ENCODE peak calls at places on chromosomes 12 and 14, in ten cellular contexts. One of them, this sample, is unnamed.

GRCh38 chr14:73258845-73259611 is 21.7 kb downstream of the PAPLN start:
- DNase-seq in NCI-H1436 treated with DMSO at 0.1 percent for 48 hours: no peak
- DNase-seq in suprapubic skin: peak
- DNase-seq in T-helper 9 cell: no peak
- DNase-seq in kidney epithelial cell: no peak
- DNase-seq in activated B cell treated with CpG ODN at 0.5 μM for 24 hours: peak
- DNase-seq in Calu3: no peak
- DNase-seq in stomach: no peak
- DNase-seq in M059J: no peak
- DNase-seq in Ammon's horn: no peak
- DNase-seq in this sample: no peak

GRCh38 chr12:115752151-115752550 is 525.3 kb downstream of the MED13L start:
- DNase-seq in M059J: peak
- DNase-seq in Ammon's horn: no peak
- DNase-seq in T-helper 9 cell: no peak
- DNase-seq in activated B cell treated with CpG ODN at 0.5 μM for 24 hours: no peak
- DNase-seq in NCI-H1436 treated with DMSO at 0.1 percent for 48 hours: no peak
- DNase-seq in suprapubic skin: no peak
- DNase-seq in stomach: no peak
- DNase-seq in Calu3: no peak
- DNase-seq in kidney epithelial cell: no peak
- DNase-seq in this sample: no peak

GRCh38 chr14:104971447-104972240 is 6.5 kb downstream of the AHNAK2 start:
- DNase-seq in T-helper 9 cell: no peak
- DNase-seq in Calu3: no peak
- DNase-seq in M059J: no peak
- DNase-seq in stomach: no peak
- DNase-seq in Ammon's horn: no peak
- DNase-seq in NCI-H1436 treated with DMSO at 0.1 percent for 48 hours: no peak
- DNase-seq in kidney epithelial cell: no peak
- DNase-seq in activated B cell treated with CpG ODN at 0.5 μM for 24 hours: no peak
- DNase-seq in suprapubic skin: peak
- DNase-seq in this sample: no peak

GRCh38 chr12:5506821-5507231 is 74.9 kb downstream of the NTF3 start:
- DNase-seq in Calu3: no peak
- DNase-seq in suprapubic skin: peak
- DNase-seq in activated B cell treated with CpG ODN at 0.5 μM for 24 hours: no peak
- DNase-seq in stomach: no peak
- DNase-seq in T-helper 9 cell: no peak
- DNase-seq in NCI-H1436 treated with DMSO at 0.1 percent for 48 hours: no peak
- DNase-seq in Ammon's horn: no peak
- DNase-seq in kidney epithelial cell: no peak
- DNase-seq in M059J: no peak
- DNase-seq in this sample: no peak

GRCh38 chr14:36129181-36129580 is 47.3 kb downstream of the PTCSC3 start:
- DNase-seq in M059J: peak
- DNase-seq in suprapubic skin: no peak
- DNase-seq in activated B cell treated with CpG ODN at 0.5 μM for 24 hours: no peak
- DNase-seq in Ammon's horn: no peak
- DNase-seq in kidney epithelial cell: peak
- DNase-seq in stomach: no peak
- DNase-seq in NCI-H1436 treated with DMSO at 0.1 percent for 48 hours: peak
- DNase-seq in T-helper 9 cell: no peak
- DNase-seq in Calu3: no peak
- DNase-seq in this sample: no peak

GRCh38 chr14:95304342-95304741 is 15.4 kb downstream of the CLMN start:
- DNase-seq in M059J: no peak
- DNase-seq in T-helper 9 cell: no peak
- DNase-seq in Calu3: no peak
- DNase-seq in Ammon's horn: no peak
- DNase-seq in suprapubic skin: no peak
- DNase-seq in activated B cell treated with CpG ODN at 0.5 μM for 24 hours: no peak
- DNase-seq in NCI-H1436 treated with DMSO at 0.1 percent for 48 hours: no peak
- DNase-seq in kidney epithelial cell: no peak
- DNase-seq in stomach: no peak
- DNase-seq in this sample: no peak

GRCh38 chr14:72610096-72610830 is 283.6 kb downstream of the DPF3 start:
- DNase-seq in Ammon's horn: no peak
- DNase-seq in activated B cell treated with CpG ODN at 0.5 μM for 24 hours: no peak
- DNase-seq in T-helper 9 cell: no peak
- DNase-seq in M059J: peak
- DNase-seq in Calu3: no peak
- DNase-seq in kidney epithelial cell: no peak
- DNase-seq in NCI-H1436 treated with DMSO at 0.1 percent for 48 hours: no peak
- DNase-seq in suprapubic skin: peak
- DNase-seq in stomach: no peak
- DNase-seq in this sample: no peak

GRCh38 chr12:51511546-51512260 is 79.3 kb upstream of the SCN8A start:
- DNase-seq in M059J: no peak
- DNase-seq in stomach: no peak
- DNase-seq in suprapubic skin: no peak
- DNase-seq in T-helper 9 cell: no peak
- DNase-seq in activated B cell treated with CpG ODN at 0.5 μM for 24 hours: no peak
- DNase-seq in Calu3: no peak
- DNase-seq in kidney epithelial cell: no peak
- DNase-seq in NCI-H1436 treated with DMSO at 0.1 percent for 48 hours: no peak
- DNase-seq in Ammon's horn: no peak
- DNase-seq in this sample: peak

GRCh38 chr14:92785601-92786426 is 8.3 kb upstream of the GOLGA5 start:
- DNase-seq in stomach: peak
- DNase-seq in activated B cell treated with CpG ODN at 0.5 μM for 24 hours: no peak
- DNase-seq in T-helper 9 cell: no peak
- DNase-seq in M059J: peak
- DNase-seq in suprapubic skin: no peak
- DNase-seq in Ammon's horn: no peak
- DNase-seq in NCI-H1436 treated with DMSO at 0.1 percent for 48 hours: no peak
- DNase-seq in kidney epithelial cell: no peak
- DNase-seq in Calu3: peak
- DNase-seq in this sample: no peak

GRCh38 chr12:129550353-129550752 is 353.5 kb downstream of the TMEM132D start:
- DNase-seq in stomach: peak
- DNase-seq in M059J: no peak
- DNase-seq in suprapubic skin: no peak
- DNase-seq in Calu3: no peak
- DNase-seq in NCI-H1436 treated with DMSO at 0.1 percent for 48 hours: peak
- DNase-seq in T-helper 9 cell: no peak
- DNase-seq in Ammon's horn: no peak
- DNase-seq in kidney epithelial cell: no peak
- DNase-seq in activated B cell treated with CpG ODN at 0.5 μM for 24 hours: no peak
- DNase-seq in this sample: no peak

GRCh38 chr14:49946320-49947141 is 53.6 kb downstream of the ARF6 start:
- DNase-seq in suprapubic skin: no peak
- DNase-seq in NCI-H1436 treated with DMSO at 0.1 percent for 48 hours: peak
- DNase-seq in M059J: peak
- DNase-seq in Ammon's horn: peak
- DNase-seq in stomach: peak
- DNase-seq in activated B cell treated with CpG ODN at 0.5 μM for 24 hours: no peak
- DNase-seq in Calu3: peak
- DNase-seq in kidney epithelial cell: no peak
- DNase-seq in T-helper 9 cell: peak
- DNase-seq in this sample: peak

GRCh38 chr14:56996721-56997399 is 186.6 kb upstream of the OTX2 start:
- DNase-seq in activated B cell treated with CpG ODN at 0.5 μM for 24 hours: no peak
- DNase-seq in T-helper 9 cell: no peak
- DNase-seq in stomach: no peak
- DNase-seq in kidney epithelial cell: no peak
- DNase-seq in Calu3: peak
- DNase-seq in M059J: no peak
- DNase-seq in NCI-H1436 treated with DMSO at 0.1 percent for 48 hours: peak
- DNase-seq in suprapubic skin: no peak
- DNase-seq in Ammon's horn: no peak
- DNase-seq in this sample: no peak

GRCh38 chr12:114403044-114403689 is 2.8 kb downstream of the TBX5 start:
- DNase-seq in T-helper 9 cell: no peak
- DNase-seq in suprapubic skin: no peak
- DNase-seq in stomach: no peak
- DNase-seq in M059J: no peak
- DNase-seq in Calu3: no peak
- DNase-seq in activated B cell treated with CpG ODN at 0.5 μM for 24 hours: no peak
- DNase-seq in Ammon's horn: no peak
- DNase-seq in kidney epithelial cell: no peak
- DNase-seq in NCI-H1436 treated with DMSO at 0.1 percent for 48 hours: no peak
- DNase-seq in this sample: no peak

GRCh38 chr14:32102152-32102787 is 25.2 kb downstream of the ARHGAP5 start:
- DNase-seq in Ammon's horn: no peak
- DNase-seq in T-helper 9 cell: no peak
- DNase-seq in M059J: peak
- DNase-seq in Calu3: no peak
- DNase-seq in stomach: no peak
- DNase-seq in suprapubic skin: no peak
- DNase-seq in NCI-H1436 treated with DMSO at 0.1 percent for 48 hours: no peak
- DNase-seq in activated B cell treated with CpG ODN at 0.5 μM for 24 hours: no peak
- DNase-seq in kidney epithelial cell: no peak
- DNase-seq in this sample: no peak

GRCh38 chr12:101670007-101670671 is 27.3 kb upstream of the CHPT1 start:
- DNase-seq in NCI-H1436 treated with DMSO at 0.1 percent for 48 hours: no peak
- DNase-seq in suprapubic skin: no peak
- DNase-seq in M059J: peak
- DNase-seq in Ammon's horn: peak
- DNase-seq in T-helper 9 cell: no peak
- DNase-seq in kidney epithelial cell: no peak
- DNase-seq in Calu3: peak
- DNase-seq in stomach: no peak
- DNase-seq in activated B cell treated with CpG ODN at 0.5 μM for 24 hours: no peak
- DNase-seq in this sample: no peak

GRCh38 chr14:75518625-75519024 is 3.6 kb upstream of the BATF start:
- DNase-seq in T-helper 9 cell: no peak
- DNase-seq in activated B cell treated with CpG ODN at 0.5 μM for 24 hours: no peak
- DNase-seq in kidney epithelial cell: no peak
- DNase-seq in suprapubic skin: no peak
- DNase-seq in NCI-H1436 treated with DMSO at 0.1 percent for 48 hours: no peak
- DNase-seq in Calu3: no peak
- DNase-seq in Ammon's horn: no peak
- DNase-seq in stomach: no peak
- DNase-seq in M059J: no peak
- DNase-seq in this sample: no peak

GRCh38 chr12:15963271-15963670 is 52.1 kb downstream of the DERA start:
- DNase-seq in Ammon's horn: no peak
- DNase-seq in suprapubic skin: no peak
- DNase-seq in Calu3: no peak
- DNase-seq in T-helper 9 cell: no peak
- DNase-seq in stomach: no peak
- DNase-seq in M059J: peak
- DNase-seq in NCI-H1436 treated with DMSO at 0.1 percent for 48 hours: no peak
- DNase-seq in kidney epithelial cell: peak
- DNase-seq in activated B cell treated with CpG ODN at 0.5 μM for 24 hours: no peak
- DNase-seq in this sample: no peak

GRCh38 chr14:71966528-71966927 is 34.3 kb downstream of the RGS6 start:
- DNase-seq in Calu3: no peak
- DNase-seq in NCI-H1436 treated with DMSO at 0.1 percent for 48 hours: no peak
- DNase-seq in Ammon's horn: no peak
- DNase-seq in T-helper 9 cell: no peak
- DNase-seq in stomach: no peak
- DNase-seq in suprapubic skin: no peak
- DNase-seq in kidney epithelial cell: no peak
- DNase-seq in activated B cell treated with CpG ODN at 0.5 μM for 24 hours: no peak
- DNase-seq in M059J: no peak
- DNase-seq in this sample: no peak

GRCh38 chr12:89862511-89863331 is 154.1 kb upstream of the ATP2B1 start:
- DNase-seq in M059J: peak
- DNase-seq in suprapubic skin: no peak
- DNase-seq in Ammon's horn: peak
- DNase-seq in NCI-H1436 treated with DMSO at 0.1 percent for 48 hours: no peak
- DNase-seq in Calu3: no peak
- DNase-seq in stomach: no peak
- DNase-seq in activated B cell treated with CpG ODN at 0.5 μM for 24 hours: peak
- DNase-seq in kidney epithelial cell: no peak
- DNase-seq in T-helper 9 cell: peak
- DNase-seq in this sample: no peak

GRCh38 chr14:99389171-99389826 is 91.4 kb downstream of the SETD3 start:
- DNase-seq in activated B cell treated with CpG ODN at 0.5 μM for 24 hours: no peak
- DNase-seq in suprapubic skin: no peak
- DNase-seq in T-helper 9 cell: peak
- DNase-seq in Ammon's horn: no peak
- DNase-seq in stomach: peak
- DNase-seq in Calu3: peak
- DNase-seq in kidney epithelial cell: no peak
- DNase-seq in NCI-H1436 treated with DMSO at 0.1 percent for 48 hours: no peak
- DNase-seq in M059J: peak
- DNase-seq in this sample: no peak

GRCh38 chr14:37864861-37865718 is 269.7 kb downstream of the TTC6 start:
- DNase-seq in stomach: peak
- DNase-seq in Ammon's horn: peak
- DNase-seq in Calu3: no peak
- DNase-seq in activated B cell treated with CpG ODN at 0.5 μM for 24 hours: no peak
- DNase-seq in suprapubic skin: no peak
- DNase-seq in NCI-H1436 treated with DMSO at 0.1 percent for 48 hours: no peak
- DNase-seq in M059J: peak
- DNase-seq in kidney epithelial cell: no peak
- DNase-seq in T-helper 9 cell: no peak
- DNase-seq in this sample: no peak

GRCh38 chr12:132427177-132427725 is 62.7 kb upstream of the FBRSL1 start:
- DNase-seq in M059J: no peak
- DNase-seq in NCI-H1436 treated with DMSO at 0.1 percent for 48 hours: no peak
- DNase-seq in suprapubic skin: no peak
- DNase-seq in kidney epithelial cell: no peak
- DNase-seq in Ammon's horn: no peak
- DNase-seq in T-helper 9 cell: no peak
- DNase-seq in Calu3: no peak
- DNase-seq in stomach: no peak
- DNase-seq in activated B cell treated with CpG ODN at 0.5 μM for 24 hours: no peak
- DNase-seq in this sample: no peak

This sample was measured in cerebellum.